ENCODE peak calls at places on chromosomes 12 and 14, in four cellular contexts. One of them, this sample, is unnamed. For H3K4me1, the result is how much of the 10 kb centered on the place peaks cover.

GRCh38 chr14:50936882-50937281 is 7.4 kb downstream of the PYGL start:
- DNase-seq in left lung: no peak
- DNase-seq in cardiac muscle cell: no peak
- DNase-seq in PC-3: no peak
- DNase-seq in this sample: no peak

GRCh38 chr12:55060470-55060869 is 40.7 kb downstream of the NEUROD4 start:
- DNase-seq in left lung: no peak
- DNase-seq in cardiac muscle cell: no peak
- DNase-seq in PC-3: peak
- DNase-seq in this sample: no peak

GRCh38 chr12:59041241-59042121 is 121.2 kb upstream of the LRIG3 start:
- DNase-seq in left lung: no peak
- DNase-seq in cardiac muscle cell: no peak
- DNase-seq in PC-3: peak
- DNase-seq in this sample: no peak

GRCh38 chr12:94753071-94753779 is 102.9 kb upstream of the TMCC3 start:
- DNase-seq in left lung: no peak
- DNase-seq in cardiac muscle cell: no peak
- DNase-seq in PC-3: no peak
- DNase-seq in this sample: no peak

GRCh38 chr12:99224237-99224636 is 423.3 kb upstream of the GARIN6 start:
- DNase-seq in left lung: no peak
- DNase-seq in cardiac muscle cell: no peak
- DNase-seq in PC-3: no peak
- DNase-seq in this sample: no peak

GRCh38 chr12:69868695-69869094 is 43.7 kb downstream of the MYRFL start:
- DNase-seq in left lung: no peak
- DNase-seq in cardiac muscle cell: no peak
- DNase-seq in PC-3: no peak
- DNase-seq in this sample: no peak

GRCh38 chr12:44000309-44000952 is 164.6 kb downstream of the TMEM117 start:
- DNase-seq in left lung: no peak
- DNase-seq in cardiac muscle cell: peak
- DNase-seq in PC-3: peak
- DNase-seq in this sample: no peak

GRCh38 chr12:47080725-47081502 is 1.2 kb upstream of the AMIGO2 start:
- DNase-seq in left lung: peak
- DNase-seq in cardiac muscle cell: peak
- DNase-seq in PC-3: peak
- DNase-seq in this sample: no peak

GRCh38 chr12:145369-145960 is 68.5 kb downstream of the SLC6A12 start:
- DNase-seq in left lung: no peak
- DNase-seq in cardiac muscle cell: no peak
- DNase-seq in PC-3: no peak
- DNase-seq in this sample: no peak

GRCh38 chr12:39605501-39605900 is 14.1 kb downstream of the ABCD2 start:
- DNase-seq in left lung: no peak
- DNase-seq in cardiac muscle cell: no peak
- DNase-seq in PC-3: peak
- DNase-seq in this sample: no peak

GRCh38 chr12:39603065-39603464 is 16.5 kb downstream of the ABCD2 start:
- DNase-seq in left lung: no peak
- DNase-seq in cardiac muscle cell: no peak
- DNase-seq in PC-3: no peak
- DNase-seq in this sample: no peak

GRCh38 chr12:39606712-39607423 is 12.7 kb downstream of the ABCD2 start:
- DNase-seq in left lung: no peak
- DNase-seq in cardiac muscle cell: no peak
- DNase-seq in PC-3: peak
- DNase-seq in this sample: no peak

GRCh38 chr12:39610626-39611025 is 9.0 kb downstream of the ABCD2 start:
- DNase-seq in left lung: no peak
- DNase-seq in cardiac muscle cell: no peak
- DNase-seq in PC-3: no peak
- DNase-seq in this sample: no peak

DNA sequence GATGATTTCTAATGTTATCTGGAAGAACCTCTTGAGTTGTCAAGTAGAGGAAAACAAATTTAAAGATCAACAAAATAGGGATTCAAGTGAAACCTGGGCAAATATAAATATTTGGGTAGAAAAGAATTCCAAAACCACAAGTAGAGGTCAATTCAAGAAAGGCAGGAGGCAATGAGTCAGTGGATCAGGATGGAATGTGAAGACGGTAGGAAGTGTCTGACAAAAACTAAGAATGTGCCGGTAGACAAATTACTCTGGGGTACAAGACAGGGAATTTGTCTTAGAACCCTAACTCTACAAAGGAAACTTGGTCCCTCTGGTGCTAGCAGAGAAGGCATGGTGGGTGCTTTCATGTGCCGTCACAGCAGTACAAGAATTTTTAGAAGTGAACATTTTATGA is 13.6 kb downstream of the ABCD2 start:
- DNase-seq in left lung: no peak
- DNase-seq in cardiac muscle cell: no peak
- DNase-seq in PC-3: peak
- DNase-seq in this sample: no peak
- H3K4me3 ChIP-seq in left lung: no peak
- H3K4me3 ChIP-seq in cardiac muscle cell: no peak
- H3K4me3 ChIP-seq in PC-3: no peak
- H3K4me3 ChIP-seq in this sample: no peak

GRCh38 chr12:92550234-92550633 is 152.6 kb upstream of the PLEKHG7 start:
- DNase-seq in left lung: no peak
- DNase-seq in cardiac muscle cell: no peak
- DNase-seq in PC-3: no peak
- DNase-seq in this sample: no peak
- H3K4me1 ChIP-seq in left lung: under half
- H3K4me1 ChIP-seq in cardiac muscle cell: under half
- H3K4me1 ChIP-seq in PC-3: under half
- H3K4me1 ChIP-seq in this sample: under half

DNA sequence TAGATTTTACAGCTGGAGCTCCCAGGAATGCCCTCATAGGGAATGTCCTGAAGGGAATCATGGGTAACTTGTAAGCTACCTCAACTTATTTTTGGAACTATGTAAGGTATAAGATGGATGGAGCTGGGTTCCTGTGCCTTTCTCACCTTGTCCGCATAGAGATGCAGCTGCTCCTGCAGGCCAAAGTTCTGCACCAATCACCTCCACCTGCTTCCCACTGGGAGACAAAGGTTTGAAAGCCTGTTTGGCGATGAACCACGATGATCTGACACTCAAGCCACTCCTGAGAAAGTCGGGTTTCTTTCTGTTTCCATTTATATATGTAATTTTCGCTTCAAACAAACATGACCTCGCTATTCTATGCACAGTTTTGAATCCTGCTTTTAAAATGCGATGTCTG is 604 bp upstream of the AKAP5 start:
- DNase-seq in left lung: no peak
- DNase-seq in cardiac muscle cell: no peak
- DNase-seq in PC-3: peak
- DNase-seq in this sample: no peak
- H3K4me3 ChIP-seq in left lung: peak
- H3K4me3 ChIP-seq in cardiac muscle cell: peak
- H3K4me3 ChIP-seq in PC-3: peak
- H3K4me3 ChIP-seq in this sample: peak

GRCh38 chr12:124480469-124481256 is 86.7 kb downstream of the NCOR2 start:
- DNase-seq in left lung: peak
- DNase-seq in cardiac muscle cell: peak
- DNase-seq in PC-3: peak
- DNase-seq in this sample: no peak

GRCh38 chr12:124478416-124478815 is 89.0 kb downstream of the NCOR2 start:
- DNase-seq in left lung: peak
- DNase-seq in cardiac muscle cell: no peak
- DNase-seq in PC-3: no peak
- DNase-seq in this sample: no peak

GRCh38 chr12:124479680-124480468 is 87.5 kb downstream of the NCOR2 start:
- DNase-seq in left lung: peak
- DNase-seq in cardiac muscle cell: no peak
- DNase-seq in PC-3: no peak
- DNase-seq in this sample: no peak

GRCh38 chr12:124477109-124477915 is 90.1 kb downstream of the NCOR2 start:
- DNase-seq in left lung: peak
- DNase-seq in cardiac muscle cell: no peak
- DNase-seq in PC-3: no peak
- DNase-seq in this sample: no peak

GRCh38 chr12:124478985-124479645 is 88.3 kb downstream of the NCOR2 start:
- DNase-seq in left lung: peak
- DNase-seq in cardiac muscle cell: no peak
- DNase-seq in PC-3: no peak
- DNase-seq in this sample: no peak
- H3K4me1 ChIP-seq in left lung: under half
- H3K4me1 ChIP-seq in cardiac muscle cell: under half
- H3K4me1 ChIP-seq in PC-3: under half
- H3K4me1 ChIP-seq in this sample: under half

DNA sequence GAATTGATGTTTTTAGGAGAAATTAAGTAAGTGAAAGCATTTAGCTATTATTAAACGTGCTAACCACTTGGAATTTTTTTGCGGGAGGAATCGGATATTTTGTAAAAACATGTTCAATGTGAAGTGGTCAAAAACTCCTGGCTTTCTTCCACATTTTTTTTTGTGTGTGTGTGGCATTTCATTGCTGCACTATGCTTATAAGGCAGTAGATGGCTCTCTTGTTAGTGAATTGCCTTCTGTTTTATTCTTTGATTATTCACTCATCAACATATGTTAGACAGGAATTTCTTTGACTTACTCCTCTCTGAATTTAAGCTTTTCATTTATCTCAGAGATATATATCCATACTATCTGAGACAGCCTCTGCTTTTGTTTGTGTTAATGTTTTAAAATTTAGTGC is 71.3 kb downstream of the DERA start:
- DNase-seq in left lung: no peak
- DNase-seq in cardiac muscle cell: no peak
- DNase-seq in PC-3: peak
- DNase-seq in this sample: no peak
- H3K4me3 ChIP-seq in left lung: no peak
- H3K4me3 ChIP-seq in cardiac muscle cell: no peak
- H3K4me3 ChIP-seq in PC-3: no peak
- H3K4me3 ChIP-seq in this sample: no peak

DNA sequence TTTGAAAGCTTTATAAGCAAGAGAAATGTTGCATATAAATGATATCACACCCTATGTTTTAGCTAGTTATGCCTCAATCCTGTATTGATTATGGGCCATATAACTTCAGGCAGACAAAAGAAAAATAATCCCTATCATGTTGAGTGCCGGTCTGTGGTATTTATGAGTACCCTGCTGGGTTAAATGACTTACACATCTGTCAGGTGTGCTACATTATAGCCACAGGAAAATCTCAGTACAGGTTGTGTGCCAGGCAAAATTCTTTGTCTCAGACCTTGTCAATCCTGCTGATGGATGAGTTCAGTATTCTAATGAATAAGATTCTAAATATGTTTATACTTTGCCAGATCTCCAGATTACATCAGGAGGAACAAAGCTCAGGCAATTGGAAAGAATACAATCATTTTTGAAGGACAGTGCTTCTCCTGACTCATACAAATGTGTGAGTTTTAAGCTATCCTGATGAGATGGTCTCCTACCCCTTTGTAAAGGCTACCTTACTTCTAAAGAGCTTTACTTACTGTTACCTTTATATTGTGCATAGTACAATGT is 109.8 kb upstream of the FOXG1 start:
- DNase-seq in left lung: no peak
- DNase-seq in cardiac muscle cell: no peak
- DNase-seq in PC-3: peak
- DNase-seq in this sample: no peak
- H3K4me1 ChIP-seq in left lung: under half
- H3K4me1 ChIP-seq in cardiac muscle cell: under half
- H3K4me1 ChIP-seq in PC-3: half or more
- H3K4me1 ChIP-seq in this sample: under half

This sample was measured in esophagus squamous epithelium.